ENCODE peak calls at places on chromosome 5, in seven cellular contexts. Q is spleen, A is neural progenitor cell, W is MM.1S, X is kidney, P is tibial artery, M is Caco-2. T is an unnamed sample. For H3K4me1, the result is how much of the 10 kb centered on the place peaks cover.

GRCh38 chr5:135738564-135738875 is 95.9 kb upstream of the SLC25A48 start:
- DNase-seq in Q (no peak), A (no peak), W (no peak), X (no peak), P (no peak), M (no peak), T (no peak)

GRCh38 chr5:173408946-173409345 is 80.7 kb upstream of the STC2 start:
- DNase-seq in Q (no peak), A (no peak), W (no peak), X (no peak), P (no peak), M (no peak), T (no peak)

GRCh38 chr5:149277821-149278220 is 6.2 kb downstream of the AFAP1L1 start:
- DNase-seq in Q (no peak), A (no peak), W (no peak), X (no peak), P (peak), M (no peak), T (no peak)

GRCh38 chr5:168311061-168311566 is 19.7 kb downstream of the WWC1 start:
- DNase-seq in Q (peak), A (peak), W (no peak), X (no peak), P (no peak), M (peak), T (no peak)

GRCh38 chr5:127820910-127821553 is 117.8 kb downstream of the CCDC192 start:
- DNase-seq in Q (no peak), A (no peak), W (no peak), X (no peak), P (no peak), M (peak), T (no peak)

GRCh38 chr5:142839711-142840441 is 69.7 kb downstream of the ARHGAP26 start:
- DNase-seq in Q (no peak), A (no peak), W (no peak), X (no peak), P (peak), M (no peak), T (peak)

GRCh38 chr5:136890431-136891148 is 525.2 kb upstream of the TRPC7 start:
- DNase-seq in Q (no peak), A (no peak), W (no peak), X (no peak), P (no peak), M (no peak), T (no peak)

GRCh38 chr5:127011961-127012644 is 18.3 kb downstream of the MARCHF3 start:
- DNase-seq in Q (no peak), A (no peak), W (peak), X (no peak), P (no peak), M (no peak), T (no peak)

GRCh38 chr5:6432206-6432605 is 16.5 kb upstream of the UBE2QL1 start:
- DNase-seq in Q (no peak), A (no peak), W (no peak), X (no peak), P (no peak), M (no peak), T (no peak)

GRCh38 chr5:122366501-122366900 is 54.5 kb downstream of the SNCAIP start:
- DNase-seq in Q (no peak), A (no peak), W (no peak), X (no peak), P (no peak), M (no peak), T (no peak)

GRCh38 chr5:154756203-154756870 is 1.2 kb downstream of the LARP1 start:
- DNase-seq in Q (peak), A (peak), W (peak), X (peak), P (peak), M (peak), T (peak)

GRCh38 chr5:36644727-36645126 is 38.3 kb downstream of the SLC1A3 start:
- DNase-seq in Q (no peak), A (no peak), W (no peak), X (no peak), P (no peak), M (peak), T (no peak)

GRCh38 chr5:8861764-8862163 is 684.1 kb downstream of the SEMA5A start:
- DNase-seq in Q (no peak), A (no peak), W (no peak), X (no peak), P (no peak), M (no peak), T (no peak)

GRCh38 chr5:74396913-74397606 is 243.5 kb downstream of the ENC1 start:
- DNase-seq in Q (no peak), A (no peak), W (no peak), X (no peak), P (no peak), M (no peak), T (no peak)

GRCh38 chr5:149782018-149782899 is 52.1 kb downstream of the PPARGC1B start:
- DNase-seq in Q (no peak), A (no peak), W (no peak), X (no peak), P (no peak), M (no peak), T (no peak)

GRCh38 chr5:168291961-168292782 is 727 bp downstream of the WWC1 start:
- DNase-seq in Q (peak), A (peak), W (peak), X (peak), P (no peak), M (peak), T (no peak)

DNA sequence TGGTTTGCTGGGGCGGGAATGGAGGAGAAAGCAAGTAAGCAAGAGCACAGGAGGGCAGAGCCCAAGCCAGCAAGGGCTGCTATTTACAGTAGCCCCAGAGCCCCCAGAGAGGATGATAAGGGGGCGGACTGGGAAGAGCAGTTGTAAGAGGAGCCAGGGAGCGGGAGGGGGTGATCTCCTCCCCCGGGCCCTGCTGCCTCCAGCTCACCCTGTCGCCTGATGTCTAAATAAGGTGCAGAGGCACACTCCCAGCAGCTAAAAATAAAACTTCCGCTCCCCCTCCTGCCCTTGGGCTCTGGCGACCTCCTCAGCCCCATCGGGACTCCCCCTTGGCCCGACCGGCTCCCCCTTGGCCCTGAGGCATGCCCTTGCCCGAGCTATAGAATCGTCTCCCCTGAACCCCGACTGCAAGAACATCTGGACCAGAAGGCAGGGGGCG is 14.4 kb upstream of the CCDC69 start:
- DNase-seq in Q (peak), A (no peak), W (peak), X (no peak), P (no peak), M (no peak), T (no peak)
- TF ChIP-seq CTCF in Q (no peak), A (no peak), W (peak), X (no peak), P (no peak), M (no peak), T (no peak)

DNA sequence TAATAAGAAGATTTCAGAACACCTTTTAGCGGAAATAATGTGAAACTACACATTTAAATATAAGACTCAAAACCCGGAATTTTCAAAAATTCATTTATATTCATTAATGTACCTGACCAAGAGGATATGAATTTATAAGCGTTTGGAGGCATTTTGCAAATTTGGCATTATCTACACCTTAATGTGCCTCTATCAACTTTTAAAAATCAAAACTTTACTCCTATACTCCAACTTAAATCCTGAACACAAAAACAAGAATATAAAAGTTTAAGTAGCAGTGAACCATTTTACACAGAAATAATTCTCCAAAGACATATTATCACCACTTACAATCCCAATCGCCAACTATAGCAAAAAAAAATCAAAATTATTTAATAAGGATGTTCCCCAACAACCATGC is 3.9 kb downstream of the ZNF608 start:
- DNase-seq in Q (no peak), A (no peak), W (no peak), X (no peak), P (no peak), M (no peak), T (no peak)
- H3K4me1 ChIP-seq in Q (under half), A (under half), W (under half), X (under half), P (under half), M (half or more), T (under half)

GRCh38 chr5:124906339-124907097 is 160.1 kb upstream of the ZNF608 start:
- DNase-seq in Q (no peak), A (peak), W (peak), X (peak), P (peak), M (no peak), T (peak)
- TF ChIP-seq CTCF in Q (no peak), A (no peak), W (no peak), X (no peak), P (no peak), M (no peak), T (no peak)

GRCh38 chr5:119363271-119363670 is 7.5 kb downstream of the TNFAIP8 start:
- DNase-seq in Q (no peak), A (no peak), W (no peak), X (no peak), P (no peak), M (no peak), T (no peak)
- H3K4me1 ChIP-seq in Q (half or more), A (under half), W (under half), X (under half), P (half or more), M (under half), T (under half)

GRCh38 chr5:114355086-114355830 is 6.6 kb upstream of the KCNN2 start:
- DNase-seq in Q (no peak), A (no peak), W (no peak), X (no peak), P (no peak), M (no peak), T (no peak)
- TF ChIP-seq CTCF in Q (no peak), A (no peak), W (no peak), X (no peak), P (no peak), M (no peak), T (no peak)

T was measured in lung.